ENCODE peak calls at places on chromosomes 2 and 18, in four cellular contexts. B, M, P and S are unnamed samples.

GRCh38 chr2:44596537-44597320 is 235.0 kb downstream of the CAMKMT start:
- DNase-seq in B (no peak), M (no peak), P (no peak), S (peak; percentile 38)

GRCh38 chr2:46717733-46718121 is 197.9 kb downstream of the MCFD2 start:
- DNase-seq in B (no peak), M (no peak), P (no peak), S (no peak)

GRCh38 chr2:173568054-173568453 is 213.4 kb downstream of the CDCA7 start:
- DNase-seq in B (peak; percentile 29), M (no peak), P (peak; percentile 21), S (peak; percentile 54)

GRCh38 chr2:112924855-112925254 is 13.9 kb downstream of the IL37 start:
- DNase-seq in B (no peak), M (no peak), P (no peak), S (no peak)

GRCh38 chr2:156399224-156399949 is 36.8 kb upstream of the GPD2 start:
- DNase-seq in B (no peak), M (no peak), P (no peak), S (no peak)

GRCh38 chr2:102251849-102252203 is 59.5 kb upstream of the IL1RL1 start:
- DNase-seq in B (no peak), M (no peak), P (no peak), S (no peak)

GRCh38 chr2:63056309-63057065 is 5.9 kb downstream of the OTX1 start:
- DNase-seq in B (no peak), M (peak; percentile 60), P (no peak), S (no peak)

GRCh38 chr2:224952942-224953657 is 89.2 kb downstream of the DOCK10 start:
- DNase-seq in B (no peak), M (no peak), P (no peak), S (peak; percentile 68)

GRCh38 chr2:68857855-68858456 is 13.2 kb downstream of the BMP10 start:
- DNase-seq in B (no peak), M (no peak), P (no peak), S (no peak)

GRCh38 chr18:715626-716025 is 3.2 kb upstream of the ENOSF1 start:
- DNase-seq in B (no peak), M (no peak), P (peak; percentile 59), S (no peak)

GRCh38 chr2:237885171-237885930 is 25.9 kb downstream of the RAMP1 start:
- DNase-seq in B (no peak), M (peak; percentile 83), P (no peak), S (no peak)

GRCh38 chr2:175234650-175235049 is 53.1 kb upstream of the ATP5MC3 start:
- DNase-seq in B (no peak), M (no peak), P (no peak), S (no peak)

GRCh38 chr2:210544191-210544590 is 12.2 kb upstream of the CPS1 start:
- DNase-seq in B (no peak), M (no peak), P (no peak), S (no peak)